ENCODE peak calls at places on chromosomes 3 and 15, in ten cellular contexts. B, T, Y, K, H, G, E, S, D and M are unnamed samples.

GRCh38 chr3:48990636-48991421 is 788 bp downstream of the P4HTM start:
- DNase-seq in B (no peak), T (no peak), Y (peak), K (no peak), H (peak), G (no peak), E (no peak), S (no peak), D (peak), M (no peak)

GRCh38 chr15:66738595-66738994 is 36.6 kb downstream of the SMAD6 start:
- DNase-seq in B (no peak), T (no peak), Y (no peak), K (no peak), H (no peak), G (no peak), E (no peak), S (no peak), D (no peak), M (no peak)

GRCh38 chr3:130661116-130661515 is 85.5 kb downstream of the PIK3R4 start:
- DNase-seq in B (no peak), T (no peak), Y (no peak), K (no peak), H (no peak), G (no peak), E (no peak), S (no peak), D (peak), M (no peak)

GRCh38 chr3:141201122-141201521 is 30.5 kb upstream of the PXYLP1 start:
- DNase-seq in B (no peak), T (no peak), Y (no peak), K (no peak), H (no peak), G (no peak), E (no peak), S (no peak), D (no peak), M (no peak)

GRCh38 chr15:52440414-52440813 is 88.3 kb downstream of the MYO5A start:
- DNase-seq in B (no peak), T (no peak), Y (peak), K (no peak), H (peak), G (no peak), E (no peak), S (no peak), D (peak), M (no peak)

GRCh38 chr3:98986073-98986472 is 84.6 kb upstream of the DCBLD2 start:
- DNase-seq in B (no peak), T (no peak), Y (peak), K (no peak), H (no peak), G (no peak), E (no peak), S (no peak), D (peak), M (no peak)

GRCh38 chr3:130341388-130341787 is 4.1 kb upstream of the COL6A5 start:
- DNase-seq in B (no peak), T (no peak), Y (peak), K (no peak), H (no peak), G (no peak), E (no peak), S (no peak), D (no peak), M (no peak)

GRCh38 chr3:17088602-17089313 is 204.0 kb downstream of the PLCL2 start:
- DNase-seq in B (no peak), T (no peak), Y (no peak), K (no peak), H (peak), G (peak), E (no peak), S (no peak), D (no peak), M (no peak)

GRCh38 chr3:41690766-41691563 is 270.9 kb downstream of the ULK4 start:
- DNase-seq in B (no peak), T (no peak), Y (no peak), K (no peak), H (no peak), G (no peak), E (no peak), S (no peak), D (peak), M (no peak)